ENCODE peak calls at places on chromosomes 7 and 10, in four cellular contexts. One of them, this sample, is unnamed.

GRCh38 chr10:50325449-50326188 is 74.3 kb upstream of the ASAH2 start:
- DNase-seq in CD4-positive, alpha-beta T cell: no peak
- DNase-seq in EL: peak
- DNase-seq in kidney epithelial cell: peak
- DNase-seq in this sample: peak

GRCh38 chr7:16509829-16510228 is 16.8 kb upstream of the LRRC72 start:
- DNase-seq in CD4-positive, alpha-beta T cell: no peak
- DNase-seq in EL: peak
- DNase-seq in kidney epithelial cell: no peak
- DNase-seq in this sample: no peak

GRCh38 chr7:39083781-39084180 is 106.1 kb downstream of the POU6F2 start:
- DNase-seq in CD4-positive, alpha-beta T cell: no peak
- DNase-seq in EL: no peak
- DNase-seq in kidney epithelial cell: no peak
- DNase-seq in this sample: no peak

GRCh38 chr10:21171197-21171935 is 274.3 kb upstream of the NEBL start:
- DNase-seq in CD4-positive, alpha-beta T cell: no peak
- DNase-seq in EL: no peak
- DNase-seq in kidney epithelial cell: no peak
- DNase-seq in this sample: no peak

GRCh38 chr10:9234191-9234590 is 1179.7 kb downstream of the GATA3 start:
- DNase-seq in CD4-positive, alpha-beta T cell: no peak
- DNase-seq in EL: no peak
- DNase-seq in kidney epithelial cell: no peak
- DNase-seq in this sample: no peak

GRCh38 chr10:49308881-49309280 is 9.9 kb downstream of the C10orf71 start:
- DNase-seq in CD4-positive, alpha-beta T cell: no peak
- DNase-seq in EL: no peak
- DNase-seq in kidney epithelial cell: no peak
- DNase-seq in this sample: no peak

GRCh38 chr7:116809636-116810266 is 52.6 kb upstream of the CAPZA2 start:
- DNase-seq in CD4-positive, alpha-beta T cell: no peak
- DNase-seq in EL: peak
- DNase-seq in kidney epithelial cell: peak
- DNase-seq in this sample: no peak

GRCh38 chr10:55747244-55747643 is 613.8 kb downstream of the ZWINT start:
- DNase-seq in CD4-positive, alpha-beta T cell: no peak
- DNase-seq in EL: no peak
- DNase-seq in kidney epithelial cell: no peak
- DNase-seq in this sample: no peak

GRCh38 chr10:130046591-130046990 is 64.0 kb downstream of the C10orf143 start:
- DNase-seq in CD4-positive, alpha-beta T cell: no peak
- DNase-seq in EL: no peak
- DNase-seq in kidney epithelial cell: no peak
- DNase-seq in this sample: no peak

GRCh38 chr7:86889501-86889900 is 170.0 kb downstream of the ELAPOR2 start:
- DNase-seq in CD4-positive, alpha-beta T cell: no peak
- DNase-seq in EL: no peak
- DNase-seq in kidney epithelial cell: no peak
- DNase-seq in this sample: no peak

GRCh38 chr7:2619120-2619519 is 12.7 kb upstream of the TTYH3 start:
- DNase-seq in CD4-positive, alpha-beta T cell: no peak
- DNase-seq in EL: peak
- DNase-seq in kidney epithelial cell: no peak
- DNase-seq in this sample: no peak

GRCh38 chr7:10780400-10780747 is 193.3 kb upstream of the PHF14 start:
- DNase-seq in CD4-positive, alpha-beta T cell: no peak
- DNase-seq in EL: no peak
- DNase-seq in kidney epithelial cell: no peak
- DNase-seq in this sample: no peak

GRCh38 chr7:24972991-24973390 is 7.0 kb downstream of the OSBPL3 start:
- DNase-seq in CD4-positive, alpha-beta T cell: no peak
- DNase-seq in EL: peak
- DNase-seq in kidney epithelial cell: no peak
- DNase-seq in this sample: no peak

GRCh38 chr7:29190349-29191045 is 4.1 kb upstream of the CHN2 start:
- DNase-seq in CD4-positive, alpha-beta T cell: no peak
- DNase-seq in EL: no peak
- DNase-seq in kidney epithelial cell: no peak
- DNase-seq in this sample: no peak

GRCh38 chr7:31051598-31052503 is at the start of gene ADCYAP1R1:
- DNase-seq in CD4-positive, alpha-beta T cell: no peak
- DNase-seq in EL: no peak
- DNase-seq in kidney epithelial cell: no peak
- DNase-seq in this sample: no peak

GRCh38 chr10:51425431-51425830 is 274.0 kb downstream of the CSTF2T start:
- DNase-seq in CD4-positive, alpha-beta T cell: no peak
- DNase-seq in EL: no peak
- DNase-seq in kidney epithelial cell: no peak
- DNase-seq in this sample: no peak

GRCh38 chr10:118966131-118967125 is 63.1 kb upstream of the NANOS1 start:
- DNase-seq in CD4-positive, alpha-beta T cell: no peak
- DNase-seq in EL: no peak
- DNase-seq in kidney epithelial cell: no peak
- DNase-seq in this sample: no peak

GRCh38 chr7:65438593-65438992 is 64.9 kb downstream of the ZNF92 start:
- DNase-seq in CD4-positive, alpha-beta T cell: no peak
- DNase-seq in EL: peak
- DNase-seq in kidney epithelial cell: peak
- DNase-seq in this sample: peak

GRCh38 chr10:97599272-97599619 is 9.7 kb downstream of the C10orf62 start:
- DNase-seq in CD4-positive, alpha-beta T cell: no peak
- DNase-seq in EL: no peak
- DNase-seq in kidney epithelial cell: no peak
- DNase-seq in this sample: no peak

GRCh38 chr10:33657154-33657900 is 322.9 kb upstream of the NRP1 start:
- DNase-seq in CD4-positive, alpha-beta T cell: no peak
- DNase-seq in EL: peak
- DNase-seq in kidney epithelial cell: no peak
- DNase-seq in this sample: peak

GRCh38 chr7:121049028-121049791 is 60.7 kb downstream of the CPED1 start:
- DNase-seq in CD4-positive, alpha-beta T cell: no peak
- DNase-seq in EL: no peak
- DNase-seq in kidney epithelial cell: no peak
- DNase-seq in this sample: peak

GRCh38 chr10:104101902-104102301 is 16.2 kb upstream of the COL17A1 start:
- DNase-seq in CD4-positive, alpha-beta T cell: no peak
- DNase-seq in EL: no peak
- DNase-seq in kidney epithelial cell: no peak
- DNase-seq in this sample: no peak

GRCh38 chr10:112203328-112204076 is 19.9 kb upstream of the GPAM start:
- DNase-seq in CD4-positive, alpha-beta T cell: no peak
- DNase-seq in EL: no peak
- DNase-seq in kidney epithelial cell: no peak
- DNase-seq in this sample: no peak

GRCh38 chr10:7541137-7542087 is 125.4 kb downstream of the ITIH5 start:
- DNase-seq in CD4-positive, alpha-beta T cell: no peak
- DNase-seq in EL: peak
- DNase-seq in kidney epithelial cell: no peak
- DNase-seq in this sample: peak

GRCh38 chr10:98815039-98815660 is 368.4 kb upstream of the HPS1 start:
- DNase-seq in CD4-positive, alpha-beta T cell: no peak
- DNase-seq in EL: no peak
- DNase-seq in kidney epithelial cell: no peak
- DNase-seq in this sample: no peak

This sample was measured in epithelial cell of proximal tubule.